ENCODE peak calls at places on chromosomes 5 and 9, in four cellular contexts. U is GM23248, D is transverse colon, T is LoVo. N is an unnamed sample.

GRCh38 chr9:137416563-137417151 is 6.3 kb downstream of the EXD3 start:
- DNase-seq in D (no peak), T (no peak), U (no peak), N (no peak)

GRCh38 chr9:4663956-4664355 is 1.9 kb downstream of the PLPP6 start:
- DNase-seq in D (no peak), U (no peak), T (no peak), N (no peak)

GRCh38 chr5:59548807-59549357 is 344.6 kb downstream of the PDE4D start:
- DNase-seq in U (no peak), T (peak), D (no peak), N (no peak)

GRCh38 chr5:179819296-179820126 is 1.2 kb upstream of the SQSTM1 start:
- DNase-seq in U (peak), D (peak), T (peak), N (no peak)

GRCh38 chr9:7408845-7409244 is 390.7 kb downstream of the DMAC1 start:
- DNase-seq in T (no peak), U (no peak), D (no peak), N (no peak)

GRCh38 chr5:14110680-14111079 is 32.5 kb upstream of the TRIO start:
- DNase-seq in D (no peak), U (peak), T (no peak), N (no peak)

GRCh38 chr9:131888923-131889322 is 149.0 kb upstream of the RAPGEF1 start:
- DNase-seq in T (no peak), D (no peak), U (no peak), N (no peak)

GRCh38 chr9:69195681-69196080 is 21.6 kb downstream of the TJP2 start:
- DNase-seq in T (no peak), U (no peak), D (no peak), N (no peak)

GRCh38 chr5:117188207-117188606 is 613.6 kb upstream of the SEMA6A start:
- DNase-seq in U (no peak), T (no peak), D (no peak), N (no peak)

GRCh38 chr9:91515074-91515687 is 91.5 kb upstream of the NFIL3 start:
- DNase-seq in U (peak), T (no peak), D (no peak), N (no peak)

GRCh38 chr5:76527685-76528161 is 95.5 kb downstream of the F2RL2 start:
- DNase-seq in D (no peak), U (no peak), T (no peak), N (no peak)

GRCh38 chr5:109943701-109944235 is 254.0 kb downstream of the MAN2A1 start:
- DNase-seq in D (no peak), U (no peak), T (no peak), N (no peak)

GRCh38 chr5:6542421-6543345 is 90.2 kb downstream of the NSUN2 start:
- DNase-seq in T (no peak), U (no peak), D (no peak), N (no peak)

GRCh38 chr5:8508196-8508595 is 639.2 kb downstream of the MTRR start:
- DNase-seq in D (no peak), U (peak), T (no peak), N (no peak)

GRCh38 chr5:113683211-113683610 is 169.7 kb downstream of the YTHDC2 start:
- DNase-seq in U (no peak), D (no peak), T (no peak), N (no peak)

GRCh38 chr5:149127394-149127955 is 13.8 kb upstream of the ABLIM3 start:
- DNase-seq in D (no peak), T (peak), U (no peak), N (no peak)

GRCh38 chr5:81787843-81788242 is 36.9 kb upstream of the SSBP2 start:
- DNase-seq in T (no peak), D (peak), U (peak), N (no peak)

GRCh38 chr9:71626395-71626794 is 141.9 kb downstream of the CEMIP2 start:
- DNase-seq in U (no peak), T (no peak), D (no peak), N (no peak)

GRCh38 chr5:77636423-77637169 is 1.9 kb downstream of the OTP start:
- DNase-seq in D (no peak), T (no peak), U (no peak), N (no peak)

GRCh38 chr5:59133801-59134261 is 551.0 kb downstream of the RAB3C start:
- DNase-seq in T (peak), U (peak), D (no peak), N (no peak)

GRCh38 chr5:74433255-74434123 is 207.0 kb downstream of the ENC1 start:
- DNase-seq in T (no peak), U (peak), D (no peak), N (no peak)

GRCh38 chr5:135326296-135327240 is 72.5 kb downstream of the MACROH2A1 start:
- DNase-seq in T (no peak), D (no peak), U (peak), N (no peak)

GRCh38 chr5:138349842-138350635 is 2.4 kb upstream of the KDM3B start:
- DNase-seq in D (no peak), U (peak), T (no peak), N (no peak)

N was measured in SIG-M5.